ENCODE peak calls at places on chromosomes 5 and 9, in nine cellular contexts. D is left kidney; Q is caudate nucleus; Y is stimulated activated CD4-positive, alpha-beta T cell treated with anti-CD3 and anti-CD28 coated beads, Interleukin-15, amount 100 ng/mL, for 1 hour; F is HS-27A; E is NCI-H1105; L is left ventricle myocardium inferior; M is HTR-8/SVneo; I is mesenteric fat pad. C is an unnamed sample.
A peak's percentile ranks its signal among the peaks of the same experiment; 100 is the strongest.

GRCh38 chr5:122262107-122262506 is 49.9 kb upstream of the SNCAIP start:
- DNase-seq in D (no peak), Q (no peak), Y (no peak), F (no peak), E (no peak), L (no peak), M (no peak), I (no peak), C (no peak)

GRCh38 chr9:138038244-138038671 is 160.7 kb downstream of the CACNA1B start:
- DNase-seq in D (no peak), Q (no peak), Y (no peak), F (no peak), E (no peak), L (no peak), M (no peak), I (no peak), C (no peak)

GRCh38 chr5:157555031-157555640 is 20.4 kb downstream of the ADAM19 start:
- DNase-seq in D (no peak), Q (no peak), Y (no peak), F (no peak), E (no peak), L (no peak), M (no peak), I (no peak), C (no peak)

GRCh38 chr5:143511736-143512135 is 108.2 kb upstream of the NR3C1 start:
- DNase-seq in D (no peak), Q (no peak), Y (no peak), F (no peak), E (no peak), L (no peak), M (no peak), I (no peak), C (no peak)

GRCh38 chr5:1292139-1292538 is 2.7 kb downstream of the TERT start:
- DNase-seq in D (no peak), Q (no peak), Y (no peak), F (no peak), E (no peak), L (no peak), M (no peak), I (peak; percentile 47), C (no peak)

GRCh38 chr9:136545065-136545965 is 533 bp downstream of the NOTCH1 start:
- DNase-seq in D (peak; percentile 50), Q (no peak), Y (peak; percentile 27), F (no peak), E (no peak), L (no peak), M (no peak), I (no peak), C (no peak)

GRCh38 chr9:36959681-36960574 is 74.1 kb downstream of the PAX5 start:
- DNase-seq in D (no peak), Q (no peak), Y (no peak), F (no peak), E (no peak), L (no peak), M (no peak), I (peak; percentile 76), C (no peak)

GRCh38 chr9:135732569-135733257 is 30.7 kb downstream of the KCNT1 start:
- DNase-seq in D (no peak), Q (no peak), Y (no peak), F (no peak), E (no peak), L (no peak), M (no peak), I (no peak), C (no peak)

GRCh38 chr9:95506438-95506691 is 10.4 kb downstream of the PTCH1 start:
- DNase-seq in D (no peak), Q (no peak), Y (no peak), F (no peak), E (no peak), L (peak; percentile 49), M (no peak), I (no peak), C (no peak)

GRCh38 chr5:83145241-83145640 is 67.9 kb downstream of the XRCC4 start:
- DNase-seq in D (no peak), Q (no peak), Y (no peak), F (no peak), E (no peak), L (no peak), M (no peak), I (no peak), C (peak; percentile 56)

GRCh38 chr9:89318123-89319014 is at the start of gene SECISBP2:
- DNase-seq in D (peak; percentile 98), Q (peak; percentile 93), Y (peak; percentile 85), F (peak; percentile 90), E (peak; percentile 92), L (peak; percentile 97), M (peak; percentile 63), I (peak; percentile 99), C (peak; percentile 90)

GRCh38 chr5:156479864-156480263 is 152.9 kb downstream of the SGCD start:
- DNase-seq in D (no peak), Q (no peak), Y (no peak), F (no peak), E (no peak), L (no peak), M (no peak), I (no peak), C (peak; percentile 13)

C was measured in renal cortical epithelial cell.